ENCODE peak calls at places on chromosome 3, in four cellular contexts. N, I, R and Y are unnamed samples. For H3K9me3, the result is how much of the 10 kb centered on the place peaks cover.

GRCh38 chr3:55608266-55608937 is 121.3 kb upstream of the WNT5A start:
- DNase-seq in R (no peak), I (no peak), N (no peak), Y (no peak)

GRCh38 chr3:89353465-89353864 is 246.0 kb downstream of the EPHA3 start:
- DNase-seq in N (peak), R (no peak), I (no peak), Y (no peak)

GRCh38 chr3:171095063-171095462 is 68.5 kb upstream of the SLC2A2 start:
- DNase-seq in I (no peak), R (no peak), N (no peak), Y (no peak)

GRCh38 chr3:57227204-57227929 is at the start of gene APPL1:
- DNase-seq in I (peak), N (peak), R (peak), Y (peak)

GRCh38 chr3:72448858-72449257 is 399.4 kb downstream of the SHQ1 start:
- DNase-seq in R (no peak), I (peak), N (peak), Y (no peak)

GRCh38 chr3:65006300-65006739 is 318.5 kb upstream of the ADAMTS9 start:
- DNase-seq in I (peak), N (peak), R (no peak), Y (no peak)

GRCh38 chr3:60594025-60594424 is 657.2 kb downstream of the FHIT start:
- DNase-seq in I (peak), N (peak), R (no peak), Y (no peak)

GRCh38 chr3:43217633-43218032 is 68.7 kb upstream of the SNRK start:
- DNase-seq in I (no peak), R (no peak), N (no peak), Y (no peak)

GRCh38 chr3:189132125-189132744 is 39.5 kb upstream of the TPRG1 start:
- DNase-seq in I (peak), N (peak), R (no peak), Y (peak)

GRCh38 chr3:14298442-14298841 is 104.0 kb upstream of the SLC6A6 start:
- DNase-seq in N (no peak), I (no peak), R (no peak), Y (no peak)

GRCh38 chr3:64343692-64344440 is 118.6 kb upstream of the PRICKLE2 start:
- DNase-seq in R (no peak), N (peak), I (no peak), Y (peak)

DNA sequence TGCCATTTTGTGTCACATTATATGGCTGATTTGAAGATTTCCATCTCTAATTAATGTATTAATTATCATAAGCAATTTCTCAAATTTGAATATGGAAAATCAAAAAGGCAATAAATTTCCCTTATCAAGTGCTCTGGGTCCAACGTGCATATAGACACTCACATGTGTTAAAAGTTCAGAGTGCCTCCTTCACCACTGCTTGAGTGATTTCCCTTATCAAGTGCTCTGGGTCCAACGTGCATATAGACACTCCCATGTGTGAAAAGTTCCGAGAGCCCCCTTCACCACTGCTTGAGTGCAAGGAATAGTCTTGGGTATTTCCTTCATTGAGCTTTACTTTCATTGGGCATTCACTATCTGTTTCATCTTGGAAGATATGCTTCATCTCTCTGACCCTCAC is 421.0 kb upstream of the ZNF717 start:
- DNase-seq in I (no peak), R (no peak), N (no peak), Y (no peak)
- H3K9me3 ChIP-seq in I (under half), R (under half), N (under half), Y (under half)

GRCh38 chr3:141482250-141482937 is 4.4 kb upstream of the RASA2 start:
- DNase-seq in R (no peak), I (no peak), N (peak), Y (peak)
- H3K27ac ChIP-seq in R (no peak), I (no peak), N (no peak), Y (peak)

DNA sequence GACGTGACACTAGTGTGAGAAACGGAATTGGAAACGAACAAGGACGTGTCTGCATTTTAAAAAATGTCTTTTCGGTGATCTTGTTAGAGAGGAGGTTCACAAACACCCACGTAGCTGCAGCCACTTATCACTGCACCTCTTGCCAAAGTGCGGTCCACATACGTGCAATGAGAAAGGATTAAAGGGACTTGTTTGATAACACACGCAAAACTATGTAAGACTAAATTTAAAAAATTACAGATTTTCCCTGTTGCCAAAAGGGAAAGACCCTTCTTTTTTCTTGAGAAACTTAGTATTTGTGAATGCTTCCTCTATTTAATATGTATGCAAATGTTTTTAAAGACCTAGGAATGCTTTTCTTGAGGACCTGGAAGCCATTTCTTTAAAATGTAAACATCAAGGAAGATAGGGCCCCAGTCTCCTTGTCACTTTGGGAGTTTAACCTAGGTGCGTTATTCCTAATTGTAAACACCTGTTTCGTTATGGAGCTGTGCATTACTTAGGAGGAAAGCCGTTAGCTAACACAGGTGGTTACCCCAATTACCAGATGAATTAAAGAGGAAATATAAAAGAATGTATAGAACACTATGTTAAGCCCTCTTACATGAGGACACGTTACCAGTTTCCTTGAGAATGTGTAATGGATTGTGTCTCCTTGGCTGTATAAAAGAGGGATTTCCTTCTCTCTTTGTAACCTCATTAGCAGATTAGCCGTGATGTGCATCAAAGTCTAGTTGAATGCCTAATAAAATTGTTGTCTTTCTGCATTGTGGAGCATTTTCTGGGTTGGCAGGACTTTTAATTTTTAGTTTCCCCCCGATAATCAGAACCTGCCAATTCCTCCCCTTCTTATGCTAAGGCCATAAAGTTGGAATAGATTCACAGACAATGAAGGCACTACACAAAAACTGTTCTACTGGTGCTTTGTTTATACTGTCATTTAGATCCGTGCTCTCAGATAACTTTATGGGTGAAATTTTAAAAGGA is 1.0 kb downstream of the LEKR1 start:
- DNase-seq in N (no peak), R (no peak), I (no peak), Y (no peak)
- H3K9me3 ChIP-seq in N (under half), R (under half), I (under half), Y (under half)

GRCh38 chr3:58452176-58452575 is 18.5 kb upstream of the PDHB start:
- DNase-seq in I (no peak), R (no peak), N (no peak), Y (no peak)
- H3K27ac ChIP-seq in I (no peak), R (no peak), N (no peak), Y (no peak)

DNA sequence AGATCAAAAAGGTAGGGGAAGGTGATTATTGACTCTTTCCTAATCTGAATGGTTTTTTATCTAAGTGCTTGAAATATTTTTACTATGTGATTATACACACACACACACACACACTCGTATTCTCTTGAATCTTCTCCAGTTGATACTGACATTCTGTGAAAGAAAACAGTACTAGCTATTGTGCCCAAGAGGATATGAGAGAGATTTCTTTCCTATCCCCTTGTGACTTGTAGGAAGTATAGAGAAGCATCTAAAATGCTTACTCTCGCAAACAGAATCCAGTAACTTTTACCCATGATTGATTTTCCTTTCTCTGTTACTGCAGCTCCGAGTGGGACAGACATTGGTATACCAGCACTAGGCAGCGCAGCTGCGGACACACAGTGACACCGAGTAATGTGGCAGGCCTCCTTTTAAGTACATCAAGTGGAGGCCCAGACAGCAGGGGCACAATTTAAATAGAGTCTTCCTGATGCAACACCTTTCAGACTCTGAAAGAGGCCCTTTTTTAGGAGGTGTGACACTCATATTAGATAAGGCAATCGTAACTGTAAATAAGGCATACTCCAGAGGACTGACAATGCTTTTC is 421.0 kb upstream of the CNTN4 start:
- DNase-seq in N (no peak), I (no peak), R (no peak), Y (no peak)
- H3K9me3 ChIP-seq in N (under half), I (under half), R (under half), Y (under half)